ENCODE peak calls at places on chromosome 5, in six cellular contexts. One of them, this sample, is unnamed. For H3K4me1, the result is how much of the 10 kb centered on the place peaks cover.

GRCh38 chr5:135829681-135830383 is 4.6 kb upstream of the SLC25A48 start:
- DNase-seq in astrocyte: peak
- DNase-seq in cardiac muscle cell: peak
- DNase-seq in upper lobe of left lung: peak
- DNase-seq in uterus: no peak
- DNase-seq in neural progenitor cell: peak
- DNase-seq in this sample: no peak

GRCh38 chr5:132100672-132101261 is 27.2 kb downstream of the CSF2 start:
- DNase-seq in astrocyte: no peak
- DNase-seq in cardiac muscle cell: no peak
- DNase-seq in upper lobe of left lung: no peak
- DNase-seq in uterus: no peak
- DNase-seq in neural progenitor cell: no peak
- DNase-seq in this sample: no peak

GRCh38 chr5:157471709-157472108 is 11.7 kb downstream of the NIPAL4 start:
- DNase-seq in astrocyte: no peak
- DNase-seq in cardiac muscle cell: peak
- DNase-seq in upper lobe of left lung: no peak
- DNase-seq in uterus: no peak
- DNase-seq in neural progenitor cell: peak
- DNase-seq in this sample: no peak

GRCh38 chr5:128254789-128255188 is 171.2 kb downstream of the SLC12A2 start:
- DNase-seq in astrocyte: peak
- DNase-seq in cardiac muscle cell: peak
- DNase-seq in upper lobe of left lung: no peak
- DNase-seq in uterus: no peak
- DNase-seq in neural progenitor cell: no peak
- DNase-seq in this sample: no peak

GRCh38 chr5:61228691-61229280 is 66.5 kb upstream of the SMIM15 start:
- DNase-seq in astrocyte: peak
- DNase-seq in cardiac muscle cell: peak
- DNase-seq in upper lobe of left lung: no peak
- DNase-seq in uterus: no peak
- DNase-seq in neural progenitor cell: no peak
- DNase-seq in this sample: no peak

GRCh38 chr5:87829214-87829551 is 416.5 kb upstream of the CCNH start:
- DNase-seq in astrocyte: peak
- DNase-seq in cardiac muscle cell: peak
- DNase-seq in upper lobe of left lung: peak
- DNase-seq in uterus: peak
- DNase-seq in neural progenitor cell: no peak
- DNase-seq in this sample: peak

GRCh38 chr5:1003296-1003937 is 5.2 kb upstream of the NKD2 start:
- DNase-seq in astrocyte: no peak
- DNase-seq in cardiac muscle cell: peak
- DNase-seq in upper lobe of left lung: peak
- DNase-seq in uterus: peak
- DNase-seq in neural progenitor cell: no peak
- DNase-seq in this sample: peak

GRCh38 chr5:179344301-179345178 is 721 bp downstream of the ADAMTS2 start:
- DNase-seq in astrocyte: no peak
- DNase-seq in cardiac muscle cell: peak
- DNase-seq in upper lobe of left lung: no peak
- DNase-seq in uterus: peak
- DNase-seq in neural progenitor cell: no peak
- DNase-seq in this sample: no peak

GRCh38 chr5:33650911-33651310 is 210.1 kb downstream of the TARS1 start:
- DNase-seq in astrocyte: peak
- DNase-seq in cardiac muscle cell: no peak
- DNase-seq in upper lobe of left lung: no peak
- DNase-seq in uterus: no peak
- DNase-seq in neural progenitor cell: no peak
- DNase-seq in this sample: no peak

GRCh38 chr5:151456321-151456940 is 9.0 kb downstream of the SLC36A1 start:
- DNase-seq in astrocyte: no peak
- DNase-seq in cardiac muscle cell: no peak
- DNase-seq in upper lobe of left lung: no peak
- DNase-seq in uterus: no peak
- DNase-seq in neural progenitor cell: no peak
- DNase-seq in this sample: no peak

GRCh38 chr5:143405063-143405746 is 1.7 kb upstream of the NR3C1 start:
- DNase-seq in astrocyte: peak
- DNase-seq in cardiac muscle cell: peak
- DNase-seq in upper lobe of left lung: peak
- DNase-seq in uterus: peak
- DNase-seq in neural progenitor cell: peak
- DNase-seq in this sample: peak

GRCh38 chr5:125153231-125153630 is 406.8 kb upstream of the ZNF608 start:
- DNase-seq in astrocyte: no peak
- DNase-seq in cardiac muscle cell: no peak
- DNase-seq in upper lobe of left lung: no peak
- DNase-seq in uterus: no peak
- DNase-seq in neural progenitor cell: no peak
- DNase-seq in this sample: no peak

GRCh38 chr5:30981576-30981975 is 211.9 kb upstream of the CDH6 start:
- DNase-seq in astrocyte: peak
- DNase-seq in cardiac muscle cell: peak
- DNase-seq in upper lobe of left lung: no peak
- DNase-seq in uterus: no peak
- DNase-seq in neural progenitor cell: no peak
- DNase-seq in this sample: no peak

GRCh38 chr5:61768692-61769281 is 436.7 kb downstream of the ZSWIM6 start:
- DNase-seq in astrocyte: no peak
- DNase-seq in cardiac muscle cell: no peak
- DNase-seq in upper lobe of left lung: no peak
- DNase-seq in uterus: no peak
- DNase-seq in neural progenitor cell: peak
- DNase-seq in this sample: no peak

GRCh38 chr5:2989517-2989916 is 238.0 kb upstream of the IRX2 start:
- DNase-seq in astrocyte: no peak
- DNase-seq in cardiac muscle cell: no peak
- DNase-seq in upper lobe of left lung: no peak
- DNase-seq in uterus: no peak
- DNase-seq in neural progenitor cell: no peak
- DNase-seq in this sample: no peak

GRCh38 chr5:32854473-32854872 is 143.4 kb downstream of the NPR3 start:
- DNase-seq in astrocyte: no peak
- DNase-seq in cardiac muscle cell: no peak
- DNase-seq in upper lobe of left lung: no peak
- DNase-seq in uterus: no peak
- DNase-seq in neural progenitor cell: no peak
- DNase-seq in this sample: no peak

GRCh38 chr5:59466271-59466670 is 427.3 kb downstream of the PDE4D start:
- DNase-seq in astrocyte: no peak
- DNase-seq in cardiac muscle cell: peak
- DNase-seq in upper lobe of left lung: no peak
- DNase-seq in uterus: no peak
- DNase-seq in neural progenitor cell: no peak
- DNase-seq in this sample: no peak

GRCh38 chr5:149387982-149388381 is 8.9 kb upstream of the IL17B start:
- DNase-seq in astrocyte: peak
- DNase-seq in cardiac muscle cell: peak
- DNase-seq in upper lobe of left lung: no peak
- DNase-seq in uterus: peak
- DNase-seq in neural progenitor cell: no peak
- DNase-seq in this sample: no peak

GRCh38 chr5:113330533-113331200 is 104.1 kb downstream of the TSSK1B start:
- DNase-seq in astrocyte: peak
- DNase-seq in cardiac muscle cell: peak
- DNase-seq in upper lobe of left lung: no peak
- DNase-seq in uterus: no peak
- DNase-seq in neural progenitor cell: peak
- DNase-seq in this sample: no peak

GRCh38 chr5:157464518-157465171 is 4.6 kb downstream of the NIPAL4 start:
- DNase-seq in astrocyte: peak
- DNase-seq in cardiac muscle cell: peak
- DNase-seq in upper lobe of left lung: peak
- DNase-seq in uterus: peak
- DNase-seq in neural progenitor cell: no peak
- DNase-seq in this sample: no peak

GRCh38 chr5:157187046-157187754 is 6.6 kb downstream of the ITK start:
- DNase-seq in astrocyte: no peak
- DNase-seq in cardiac muscle cell: no peak
- DNase-seq in upper lobe of left lung: no peak
- DNase-seq in uterus: no peak
- DNase-seq in neural progenitor cell: peak
- DNase-seq in this sample: no peak

GRCh38 chr5:65121880-65122436 is 353.2 kb downstream of the CWC27 start:
- DNase-seq in astrocyte: peak
- DNase-seq in cardiac muscle cell: peak
- DNase-seq in upper lobe of left lung: no peak
- DNase-seq in uterus: no peak
- DNase-seq in neural progenitor cell: no peak
- DNase-seq in this sample: no peak

GRCh38 chr5:167814828-167815227 is 476.6 kb upstream of the WWC1 start:
- DNase-seq in astrocyte: peak
- DNase-seq in cardiac muscle cell: peak
- DNase-seq in upper lobe of left lung: no peak
- DNase-seq in uterus: no peak
- DNase-seq in neural progenitor cell: no peak
- DNase-seq in this sample: no peak

GRCh38 chr5:168171901-168172717 is 119.3 kb upstream of the WWC1 start:
- DNase-seq in astrocyte: no peak
- DNase-seq in cardiac muscle cell: no peak
- DNase-seq in upper lobe of left lung: no peak
- DNase-seq in uterus: no peak
- DNase-seq in neural progenitor cell: no peak
- DNase-seq in this sample: no peak

DNA sequence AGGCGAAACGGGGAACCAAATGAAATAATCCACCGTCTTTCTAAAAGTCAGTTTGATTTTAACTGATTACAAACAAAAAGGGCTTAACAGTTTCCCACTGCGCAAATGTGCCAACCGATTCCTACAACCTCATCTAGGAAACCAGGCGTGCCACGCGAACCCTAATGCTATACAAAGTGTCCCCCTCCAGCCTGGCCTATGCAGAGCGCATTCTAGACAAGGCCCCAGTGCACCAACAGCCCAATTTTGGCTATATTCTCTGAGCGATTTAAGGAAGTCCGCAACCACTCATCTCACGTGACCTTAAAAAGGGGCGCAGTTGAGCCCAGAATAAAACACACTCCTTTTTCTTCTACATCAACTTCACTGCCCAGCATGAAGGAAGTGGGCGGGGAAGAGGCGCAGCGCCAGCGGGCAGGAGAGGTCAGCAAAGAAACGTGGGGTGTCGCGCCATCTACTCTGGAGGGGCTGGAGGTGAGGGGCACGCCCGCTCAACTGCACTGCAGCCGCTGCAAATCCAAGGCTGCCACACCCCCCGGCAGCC is 779 bp downstream of the FAM13B start:
- DNase-seq in astrocyte: peak
- DNase-seq in cardiac muscle cell: peak
- DNase-seq in upper lobe of left lung: peak
- DNase-seq in uterus: peak
- DNase-seq in neural progenitor cell: no peak
- DNase-seq in this sample: peak
- TF ChIP-seq CTCF in astrocyte: no peak
- TF ChIP-seq CTCF in cardiac muscle cell: no peak
- TF ChIP-seq CTCF in upper lobe of left lung: peak
- TF ChIP-seq CTCF in uterus: no peak
- TF ChIP-seq CTCF in neural progenitor cell: no peak
- TF ChIP-seq CTCF in this sample: no peak

GRCh38 chr5:108998216-108998615 is 250.5 kb downstream of the FER start:
- DNase-seq in astrocyte: no peak
- DNase-seq in cardiac muscle cell: no peak
- DNase-seq in upper lobe of left lung: no peak
- DNase-seq in uterus: no peak
- DNase-seq in neural progenitor cell: no peak
- DNase-seq in this sample: no peak

GRCh38 chr5:108997720-108998119 is 250.0 kb downstream of the FER start:
- DNase-seq in astrocyte: no peak
- DNase-seq in cardiac muscle cell: no peak
- DNase-seq in upper lobe of left lung: no peak
- DNase-seq in uterus: no peak
- DNase-seq in neural progenitor cell: no peak
- DNase-seq in this sample: no peak
- H3K27ac ChIP-seq in astrocyte: no peak
- H3K27ac ChIP-seq in cardiac muscle cell: no peak
- H3K27ac ChIP-seq in upper lobe of left lung: no peak
- H3K27ac ChIP-seq in uterus: no peak
- H3K27ac ChIP-seq in neural progenitor cell: no peak
- H3K27ac ChIP-seq in this sample: no peak

DNA sequence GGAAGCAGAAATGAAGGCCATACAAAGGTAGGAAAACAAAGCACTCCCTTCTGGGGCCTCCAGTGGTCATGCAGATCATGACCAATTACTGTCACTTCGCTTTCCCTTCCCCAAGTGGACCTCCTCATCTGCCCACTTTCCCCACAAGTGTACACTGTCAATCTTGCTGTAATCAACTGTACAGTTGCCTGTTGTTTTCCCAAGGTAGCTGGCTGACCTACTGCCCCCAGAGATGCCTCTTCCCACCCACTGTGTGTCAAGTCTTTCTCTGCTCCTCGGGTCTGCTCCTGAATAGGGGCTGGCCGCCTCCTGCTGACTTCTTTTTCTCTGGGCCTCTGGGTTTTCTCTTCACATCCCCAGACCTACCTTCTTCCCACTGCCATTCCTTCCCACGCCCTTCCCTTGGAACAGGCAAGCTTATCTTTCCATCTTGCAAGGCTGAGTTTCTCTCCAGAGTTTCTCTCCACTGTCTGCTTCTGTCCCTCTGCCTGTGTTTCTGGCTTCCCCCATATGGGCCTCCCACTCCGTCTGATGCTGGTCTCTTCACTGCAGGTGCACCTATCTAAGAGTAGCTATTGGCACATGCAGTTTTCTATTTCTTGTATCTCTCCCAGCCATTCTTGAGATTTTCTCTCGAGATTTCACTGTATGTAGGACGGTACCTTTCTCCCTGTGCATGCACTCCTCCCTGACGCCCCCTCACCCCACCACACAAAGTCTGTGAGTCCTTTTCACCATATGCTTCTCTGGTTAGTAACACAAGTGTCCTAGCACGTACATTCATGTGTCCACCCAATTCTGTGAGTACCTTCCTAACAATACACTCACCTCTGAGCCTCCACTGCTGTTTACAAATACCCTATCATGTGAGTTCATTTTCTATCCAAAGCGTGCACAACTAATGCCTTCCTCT is 2.3 kb downstream of the ELL2 start:
- DNase-seq in astrocyte: peak
- DNase-seq in cardiac muscle cell: no peak
- DNase-seq in upper lobe of left lung: no peak
- DNase-seq in uterus: no peak
- DNase-seq in neural progenitor cell: peak
- DNase-seq in this sample: no peak
- H3K4me1 ChIP-seq in astrocyte: under half
- H3K4me1 ChIP-seq in cardiac muscle cell: half or more
- H3K4me1 ChIP-seq in upper lobe of left lung: under half
- H3K4me1 ChIP-seq in uterus: under half
- H3K4me1 ChIP-seq in neural progenitor cell: under half
- H3K4me1 ChIP-seq in this sample: under half

GRCh38 chr5:173592050-173592669 is 24.3 kb downstream of the BOD1 start:
- DNase-seq in astrocyte: no peak
- DNase-seq in cardiac muscle cell: peak
- DNase-seq in upper lobe of left lung: no peak
- DNase-seq in uterus: no peak
- DNase-seq in neural progenitor cell: no peak
- DNase-seq in this sample: no peak
- TF ChIP-seq CTCF in astrocyte: peak
- TF ChIP-seq CTCF in cardiac muscle cell: peak
- TF ChIP-seq CTCF in upper lobe of left lung: no peak
- TF ChIP-seq CTCF in uterus: no peak
- TF ChIP-seq CTCF in neural progenitor cell: peak
- TF ChIP-seq CTCF in this sample: no peak